ENCODE peak calls at places on chromosomes 6 and 20, in seven cellular contexts. One of them, this sample, is unnamed.

GRCh38 chr20:37095108-37095608 is 639 bp downstream of the RBL1 start:
- DNase-seq in stomach: no peak
- DNase-seq in heart left ventricle: no peak
- DNase-seq in esophagus squamous epithelium: no peak
- DNase-seq in tibial nerve: no peak
- DNase-seq in transverse colon: peak; percentile 38
- DNase-seq in erythroblast: peak; percentile 72
- DNase-seq in this sample: no peak

GRCh38 chr20:34925981-34926380 is 29.6 kb downstream of the GSS start:
- DNase-seq in stomach: no peak
- DNase-seq in heart left ventricle: no peak
- DNase-seq in esophagus squamous epithelium: no peak
- DNase-seq in tibial nerve: no peak
- DNase-seq in transverse colon: no peak
- DNase-seq in erythroblast: no peak
- DNase-seq in this sample: no peak

GRCh38 chr20:19129976-19130612 is 82.3 kb upstream of the SLC24A3 start:
- DNase-seq in stomach: peak; percentile 68
- DNase-seq in heart left ventricle: no peak
- DNase-seq in esophagus squamous epithelium: no peak
- DNase-seq in tibial nerve: no peak
- DNase-seq in transverse colon: peak; percentile 72
- DNase-seq in erythroblast: no peak
- DNase-seq in this sample: no peak

GRCh38 chr6:37456126-37456525 is 23.1 kb downstream of the CMTR1 start:
- DNase-seq in stomach: no peak
- DNase-seq in heart left ventricle: no peak
- DNase-seq in esophagus squamous epithelium: no peak
- DNase-seq in tibial nerve: no peak
- DNase-seq in transverse colon: no peak
- DNase-seq in erythroblast: no peak
- DNase-seq in this sample: no peak

GRCh38 chr6:34602318-34603111 is 46.4 kb upstream of the SPDEF start:
- DNase-seq in stomach: no peak
- DNase-seq in heart left ventricle: no peak
- DNase-seq in esophagus squamous epithelium: no peak
- DNase-seq in tibial nerve: no peak
- DNase-seq in transverse colon: peak; percentile 50
- DNase-seq in erythroblast: no peak
- DNase-seq in this sample: peak; percentile 87

GRCh38 chr6:5153186-5153585 is 68.0 kb downstream of the PPP1R3G start:
- DNase-seq in stomach: no peak
- DNase-seq in heart left ventricle: no peak
- DNase-seq in esophagus squamous epithelium: no peak
- DNase-seq in tibial nerve: no peak
- DNase-seq in transverse colon: no peak
- DNase-seq in erythroblast: no peak
- DNase-seq in this sample: no peak

GRCh38 chr6:5471044-5471443 is 209.7 kb downstream of the FARS2 start:
- DNase-seq in stomach: peak; percentile 64
- DNase-seq in heart left ventricle: peak; percentile 57
- DNase-seq in esophagus squamous epithelium: no peak
- DNase-seq in tibial nerve: peak; percentile 53
- DNase-seq in transverse colon: peak; percentile 44
- DNase-seq in erythroblast: peak; percentile 45
- DNase-seq in this sample: no peak

GRCh38 chr6:170282512-170283158 is 8.2 kb downstream of the DLL1 start:
- DNase-seq in stomach: peak; percentile 20
- DNase-seq in heart left ventricle: no peak
- DNase-seq in esophagus squamous epithelium: no peak
- DNase-seq in tibial nerve: no peak
- DNase-seq in transverse colon: no peak
- DNase-seq in erythroblast: no peak
- DNase-seq in this sample: no peak

GRCh38 chr20:35093245-35093884 is 758 bp upstream of the TRPC4AP start:
- DNase-seq in stomach: no peak
- DNase-seq in heart left ventricle: no peak
- DNase-seq in esophagus squamous epithelium: no peak
- DNase-seq in tibial nerve: no peak
- DNase-seq in transverse colon: no peak
- DNase-seq in erythroblast: no peak
- DNase-seq in this sample: no peak

GRCh38 chr6:150297327-150298028 is 71.3 kb upstream of the IYD start:
- DNase-seq in stomach: no peak
- DNase-seq in heart left ventricle: no peak
- DNase-seq in esophagus squamous epithelium: no peak
- DNase-seq in tibial nerve: no peak
- DNase-seq in transverse colon: peak; percentile 35
- DNase-seq in erythroblast: peak; percentile 43
- DNase-seq in this sample: no peak

GRCh38 chr20:23874747-23875146 is 4.8 kb downstream of the CST5 start:
- DNase-seq in stomach: no peak
- DNase-seq in heart left ventricle: no peak
- DNase-seq in esophagus squamous epithelium: no peak
- DNase-seq in tibial nerve: no peak
- DNase-seq in transverse colon: no peak
- DNase-seq in erythroblast: no peak
- DNase-seq in this sample: no peak
- TF ChIP-seq POLR2A in stomach: no peak
- TF ChIP-seq POLR2A in heart left ventricle: no peak
- TF ChIP-seq POLR2A in esophagus squamous epithelium: no peak
- TF ChIP-seq POLR2A in tibial nerve: no peak
- TF ChIP-seq POLR2A in transverse colon: no peak
- TF ChIP-seq POLR2A in erythroblast: no peak
- TF ChIP-seq POLR2A in this sample: no peak

GRCh38 chr20:50895111-50895830 is 36.0 kb downstream of the ADNP start:
- DNase-seq in stomach: no peak
- DNase-seq in heart left ventricle: no peak
- DNase-seq in esophagus squamous epithelium: no peak
- DNase-seq in tibial nerve: no peak
- DNase-seq in transverse colon: no peak
- DNase-seq in erythroblast: no peak
- DNase-seq in this sample: no peak
- TF ChIP-seq POLR2A in stomach: no peak
- TF ChIP-seq POLR2A in heart left ventricle: no peak
- TF ChIP-seq POLR2A in esophagus squamous epithelium: no peak
- TF ChIP-seq POLR2A in tibial nerve: no peak
- TF ChIP-seq POLR2A in transverse colon: no peak
- TF ChIP-seq POLR2A in erythroblast: no peak
- TF ChIP-seq POLR2A in this sample: no peak

GRCh38 chr6:158795516-158795915 is 23.7 kb downstream of the EZR start:
- DNase-seq in stomach: peak; percentile 20
- DNase-seq in heart left ventricle: no peak
- DNase-seq in esophagus squamous epithelium: no peak
- DNase-seq in tibial nerve: no peak
- DNase-seq in transverse colon: peak; percentile 17
- DNase-seq in erythroblast: no peak
- DNase-seq in this sample: no peak

GRCh38 chr6:158798311-158798710 is 20.9 kb downstream of the EZR start:
- DNase-seq in stomach: peak; percentile 19
- DNase-seq in heart left ventricle: no peak
- DNase-seq in esophagus squamous epithelium: no peak
- DNase-seq in tibial nerve: no peak
- DNase-seq in transverse colon: peak; percentile 20
- DNase-seq in erythroblast: no peak
- DNase-seq in this sample: no peak

GRCh38 chr6:158797331-158798202 is 21.6 kb downstream of the EZR start:
- DNase-seq in stomach: peak; percentile 24
- DNase-seq in heart left ventricle: no peak
- DNase-seq in esophagus squamous epithelium: no peak
- DNase-seq in tibial nerve: no peak
- DNase-seq in transverse colon: no peak
- DNase-seq in erythroblast: no peak
- DNase-seq in this sample: no peak

GRCh38 chr6:158799051-158799792 is 19.9 kb downstream of the EZR start:
- DNase-seq in stomach: peak; percentile 73
- DNase-seq in heart left ventricle: no peak
- DNase-seq in esophagus squamous epithelium: no peak
- DNase-seq in tibial nerve: no peak
- DNase-seq in transverse colon: peak; percentile 59
- DNase-seq in erythroblast: peak; percentile 25
- DNase-seq in this sample: peak; percentile 83

DNA sequence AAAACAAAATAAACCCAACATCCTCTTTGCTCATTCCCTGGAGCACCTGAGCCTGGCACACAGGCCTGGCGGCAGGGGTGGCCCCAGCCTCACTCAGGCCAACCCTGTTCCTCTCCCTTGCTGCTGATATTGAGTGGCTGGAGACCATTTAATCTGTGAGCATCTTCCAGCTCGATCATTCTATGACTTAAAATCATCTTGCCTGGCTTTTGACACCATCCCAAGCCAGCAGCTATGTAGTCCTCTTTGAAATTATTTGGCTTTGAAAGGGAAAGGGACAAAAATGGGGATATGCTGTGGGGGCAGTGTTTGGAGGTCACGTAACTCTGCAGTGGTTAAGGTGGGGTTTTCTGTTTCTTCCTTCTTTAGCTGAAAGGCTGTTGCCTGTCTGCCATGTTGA is 22.8 kb downstream of the EZR start:
- DNase-seq in stomach: peak; percentile 20
- DNase-seq in heart left ventricle: no peak
- DNase-seq in esophagus squamous epithelium: no peak
- DNase-seq in tibial nerve: no peak
- DNase-seq in transverse colon: no peak
- DNase-seq in erythroblast: no peak
- DNase-seq in this sample: no peak
- TF ChIP-seq POLR2A in stomach: no peak
- TF ChIP-seq POLR2A in heart left ventricle: no peak
- TF ChIP-seq POLR2A in esophagus squamous epithelium: no peak
- TF ChIP-seq POLR2A in tibial nerve: no peak
- TF ChIP-seq POLR2A in transverse colon: no peak
- TF ChIP-seq POLR2A in erythroblast: no peak
- TF ChIP-seq POLR2A in this sample: no peak

GRCh38 chr6:85081102-85081501 is 316.7 kb upstream of the TBX18 start:
- DNase-seq in stomach: no peak
- DNase-seq in heart left ventricle: no peak
- DNase-seq in esophagus squamous epithelium: no peak
- DNase-seq in tibial nerve: no peak
- DNase-seq in transverse colon: no peak
- DNase-seq in erythroblast: no peak
- DNase-seq in this sample: no peak
- TF ChIP-seq POLR2A in stomach: no peak
- TF ChIP-seq POLR2A in heart left ventricle: no peak
- TF ChIP-seq POLR2A in esophagus squamous epithelium: no peak
- TF ChIP-seq POLR2A in tibial nerve: no peak
- TF ChIP-seq POLR2A in transverse colon: no peak
- TF ChIP-seq POLR2A in erythroblast: no peak
- TF ChIP-seq POLR2A in this sample: no peak

GRCh38 chr20:62137478-62138203 is 5.6 kb downstream of the PSMA7 start:
- DNase-seq in stomach: no peak
- DNase-seq in heart left ventricle: no peak
- DNase-seq in esophagus squamous epithelium: no peak
- DNase-seq in tibial nerve: no peak
- DNase-seq in transverse colon: no peak
- DNase-seq in erythroblast: no peak
- DNase-seq in this sample: no peak
- TF ChIP-seq POLR2A in stomach: no peak
- TF ChIP-seq POLR2A in heart left ventricle: no peak
- TF ChIP-seq POLR2A in esophagus squamous epithelium: no peak
- TF ChIP-seq POLR2A in tibial nerve: no peak
- TF ChIP-seq POLR2A in transverse colon: no peak
- TF ChIP-seq POLR2A in erythroblast: no peak
- TF ChIP-seq POLR2A in this sample: no peak

DNA sequence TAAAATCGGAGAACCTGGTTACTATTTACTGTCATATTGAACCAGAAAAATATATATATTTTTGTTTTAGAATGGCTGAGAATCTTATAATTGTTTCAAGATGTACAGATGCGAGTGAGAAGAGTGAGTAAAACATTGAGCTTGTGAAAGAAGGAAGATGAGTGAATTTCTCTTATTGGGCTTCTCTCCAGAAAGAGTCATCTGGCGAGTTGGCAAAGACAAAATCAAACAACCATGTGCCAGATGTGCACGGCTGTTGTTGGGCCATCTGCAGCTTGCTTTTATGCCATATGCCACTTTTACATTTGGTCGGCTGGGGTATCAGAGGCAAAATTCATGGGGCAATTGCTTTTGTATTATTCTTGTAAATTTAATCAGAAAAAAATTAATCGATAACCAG is 97.3 kb upstream of the GRIK2 start:
- DNase-seq in stomach: no peak
- DNase-seq in heart left ventricle: no peak
- DNase-seq in esophagus squamous epithelium: no peak
- DNase-seq in tibial nerve: no peak
- DNase-seq in transverse colon: no peak
- DNase-seq in erythroblast: no peak
- DNase-seq in this sample: no peak
- TF ChIP-seq POLR2A in stomach: no peak
- TF ChIP-seq POLR2A in heart left ventricle: no peak
- TF ChIP-seq POLR2A in esophagus squamous epithelium: no peak
- TF ChIP-seq POLR2A in tibial nerve: no peak
- TF ChIP-seq POLR2A in transverse colon: no peak
- TF ChIP-seq POLR2A in erythroblast: no peak
- TF ChIP-seq POLR2A in this sample: no peak

This sample was measured in right lobe of liver.